ENCODE peak calls at places on chromosomes 13 and 19, in six cellular contexts. G, V, R, L, U and B are unnamed samples.
A peak's percentile ranks its signal among the peaks of the same experiment; 100 is the strongest.

GRCh38 chr13:111548301-111548700 is 227.9 kb downstream of the TEX29 start:
- DNase-seq in G (no peak), V (no peak), R (no peak), L (no peak), U (no peak), B (no peak)

GRCh38 chr19:35345671-35346111 is 2.0 kb upstream of the FFAR1 start:
- DNase-seq in G (peak; percentile 6), V (no peak), R (no peak), L (peak; percentile 68), U (no peak), B (peak; percentile 2)

GRCh38 chr13:20125783-20126165 is 35.1 kb downstream of the GJA3 start:
- DNase-seq in G (peak; percentile 5), V (no peak), R (no peak), L (peak; percentile 20), U (no peak), B (no peak)

GRCh38 chr19:3129112-3129511 is 6.7 kb upstream of the GNA15 start:
- DNase-seq in G (no peak), V (no peak), R (peak; percentile 48), L (no peak), U (no peak), B (no peak)

GRCh38 chr13:36417328-36417727 is 15.0 kb upstream of the CCNA1 start:
- DNase-seq in G (no peak), V (no peak), R (no peak), L (no peak), U (no peak), B (no peak)

GRCh38 chr13:28837111-28837510 is 17.0 kb downstream of the MTUS2 start:
- DNase-seq in G (no peak), V (no peak), R (no peak), L (no peak), U (no peak), B (no peak)

GRCh38 chr13:107458269-107458668 is 757.1 kb downstream of the LIG4 start:
- DNase-seq in G (no peak), V (no peak), R (no peak), L (no peak), U (no peak), B (no peak)

GRCh38 chr13:107834717-107835116 is 380.6 kb downstream of the LIG4 start:
- DNase-seq in G (no peak), V (no peak), R (no peak), L (no peak), U (no peak), B (no peak)

GRCh38 chr13:109684084-109684835 is 102.1 kb downstream of the IRS2 start:
- DNase-seq in G (no peak), V (no peak), R (peak; percentile 27), L (no peak), U (no peak), B (no peak)

GRCh38 chr13:93169980-93170379 is 56.6 kb upstream of the GPC6 start:
- DNase-seq in G (no peak), V (no peak), R (no peak), L (no peak), U (peak; percentile 38), B (no peak)

GRCh38 chr13:48502601-48503319 is 30.1 kb downstream of the RCBTB2 start:
- DNase-seq in G (no peak), V (no peak), R (no peak), L (no peak), U (no peak), B (peak; percentile 54)

GRCh38 chr19:8221161-8221560 is 12.0 kb downstream of the CERS4 start:
- DNase-seq in G (no peak), V (no peak), R (no peak), L (peak; percentile 83), U (no peak), B (no peak)

GRCh38 chr13:91058919-91059318 is 288.6 kb upstream of the MIR17HG start:
- DNase-seq in G (no peak), V (no peak), R (no peak), L (no peak), U (no peak), B (no peak)

GRCh38 chr19:35344511-35345031 is 3.1 kb upstream of the FFAR1 start:
- DNase-seq in G (peak; percentile 21), V (no peak), R (no peak), L (peak; percentile 68), U (no peak), B (no peak)

GRCh38 chr19:16327911-16328823 is 3.5 kb downstream of the KLF2 start:
- DNase-seq in G (no peak), V (peak; percentile 67), R (peak; percentile 85), L (peak; percentile 93), U (peak; percentile 55), B (peak; percentile 84)

GRCh38 chr13:25687622-25688225 is 315.9 kb downstream of the ATP8A2 start:
- DNase-seq in G (no peak), V (no peak), R (no peak), L (no peak), U (no peak), B (no peak)

GRCh38 chr13:41456768-41457588 is at the start of gene RGCC:
- DNase-seq in G (peak; percentile 75), V (peak; percentile 72), R (peak; percentile 76), L (peak; percentile 87), U (peak; percentile 30), B (peak; percentile 91)

GRCh38 chr13:110231348-110232047 is 75.5 kb downstream of the COL4A1 start:
- DNase-seq in G (no peak), V (peak; percentile 6), R (no peak), L (no peak), U (no peak), B (no peak)

GRCh38 chr19:33508941-33509614 is 12.5 kb downstream of the PEPD start:
- DNase-seq in G (no peak), V (no peak), R (no peak), L (no peak), U (no peak), B (peak; percentile 16)

GRCh38 chr19:49507803-49508494 is 4.5 kb upstream of the FCGRT start:
- DNase-seq in G (no peak), V (no peak), R (no peak), L (no peak), U (no peak), B (no peak)

GRCh38 chr13:41216160-41216559 is 21.8 kb upstream of the KBTBD7 start:
- DNase-seq in G (no peak), V (no peak), R (no peak), L (no peak), U (no peak), B (no peak)

GRCh38 chr13:35163674-35164073 is 221.6 kb downstream of the NBEA start:
- DNase-seq in G (no peak), V (no peak), R (no peak), L (no peak), U (no peak), B (no peak)

GRCh38 chr13:98301721-98302120 is 124.7 kb upstream of the RNF113B start:
- DNase-seq in G (no peak), V (no peak), R (no peak), L (no peak), U (no peak), B (no peak)

GRCh38 chr19:51327066-51327985 is 14.6 kb downstream of the VSIG10L start:
- DNase-seq in G (peak; percentile 89), V (peak; percentile 50), R (peak; percentile 44), L (no peak), U (peak; percentile 75), B (peak; percentile 80)

GRCh38 chr19:18017275-18018083 is 9.5 kb downstream of the ARRDC2 start:
- DNase-seq in G (no peak), V (no peak), R (peak; percentile 37), L (no peak), U (no peak), B (peak; percentile 65)
- H3K27ac ChIP-seq in G (no peak overlapping the region), V (no peak overlapping the region), R (peak overlapping the region; percentile 69), L (peak overlapping the region; percentile 60), U (peak overlapping the region; percentile 43), B (peak overlapping the region; percentile 75)

DNA sequence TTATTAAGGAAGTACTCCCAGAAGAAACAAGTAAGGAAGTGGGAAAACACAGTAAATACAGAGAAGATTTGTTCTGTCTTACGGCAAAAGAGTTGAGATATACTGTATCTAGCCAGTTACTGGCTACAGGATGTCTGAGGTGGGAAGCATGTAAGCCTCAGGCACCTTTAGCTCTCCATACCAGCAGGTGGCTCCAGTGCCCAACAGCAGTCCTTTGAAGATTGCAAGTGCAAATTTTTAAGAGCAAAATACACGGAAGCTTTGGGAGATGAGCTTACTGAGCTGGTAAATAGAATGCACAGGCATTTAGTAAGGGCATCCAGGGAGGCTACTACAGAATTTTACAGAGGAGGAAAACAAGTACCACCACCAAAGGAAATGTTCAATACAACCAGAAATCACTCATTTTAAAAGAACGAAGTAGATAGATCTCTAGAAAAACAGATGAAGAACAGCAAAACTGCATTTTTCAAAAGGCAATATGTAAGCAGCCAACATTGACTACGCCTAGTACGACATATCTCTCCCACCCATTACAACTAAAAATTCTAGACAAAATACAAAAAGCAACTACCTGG is 57.9 kb upstream of the VSTM2B start:
- DNase-seq in G (peak; percentile 60), V (no peak), R (no peak), L (no peak), U (peak; percentile 15), B (no peak)
- H3K27ac ChIP-seq in G (no peak overlapping the region), V (no peak overlapping the region), R (no peak overlapping the region), L (no peak overlapping the region), U (no peak overlapping the region), B (no peak overlapping the region)

GRCh38 chr13:27257648-27258253 is 6.4 kb downstream of the RPL21 start:
- DNase-seq in G (no peak), V (no peak), R (no peak), L (no peak), U (no peak), B (no peak)

GRCh38 chr13:27251166-27252088 is at the start of gene RPL21:
- DNase-seq in G (peak; percentile 92), V (peak; percentile 94), R (peak; percentile 96), L (peak; percentile 98), U (peak; percentile 85), B (peak; percentile 98)

GRCh38 chr13:27257233-27257568 is 5.8 kb downstream of the RPL21 start:
- DNase-seq in G (no peak), V (no peak), R (no peak), L (no peak), U (no peak), B (no peak)

GRCh38 chr13:27250833-27251165 is 559 bp upstream of the RPL21 start:
- DNase-seq in G (no peak), V (no peak), R (no peak), L (no peak), U (no peak), B (no peak)

GRCh38 chr13:27252467-27252866 is 1.1 kb downstream of the RPL21 start:
- DNase-seq in G (no peak), V (no peak), R (no peak), L (no peak), U (no peak), B (no peak)
- H3K27ac ChIP-seq in G (peak overlapping the region; percentile 68), V (no peak overlapping the region), R (peak overlapping the region; percentile 95), L (peak overlapping the region; percentile 94), U (no peak overlapping the region), B (no peak overlapping the region)

GRCh38 chr13:33252103-33252502 is 33.5 kb downstream of the STARD13 start:
- DNase-seq in G (no peak), V (no peak), R (no peak), L (no peak), U (no peak), B (peak; percentile 68)

GRCh38 chr13:33249894-33250293 is 35.7 kb downstream of the STARD13 start:
- DNase-seq in G (no peak), V (no peak), R (no peak), L (no peak), U (no peak), B (no peak)

GRCh38 chr13:33249066-33249465 is 36.5 kb downstream of the STARD13 start:
- DNase-seq in G (no peak), V (no peak), R (no peak), L (no peak), U (no peak), B (no peak)

GRCh38 chr13:33250594-33250993 is 35.0 kb downstream of the STARD13 start:
- DNase-seq in G (no peak), V (no peak), R (no peak), L (no peak), U (no peak), B (no peak)

GRCh38 chr13:33251131-33251629 is 34.4 kb downstream of the STARD13 start:
- DNase-seq in G (no peak), V (peak; percentile 48), R (peak; percentile 40), L (no peak), U (peak; percentile 81), B (no peak)
- H3K27ac ChIP-seq in G (no peak overlapping the region), V (peak overlapping the region; percentile 23), R (no peak overlapping the region), L (peak overlapping the region; percentile 28), U (peak overlapping the region; percentile 70), B (peak overlapping the region; percentile 74)